ENCODE peak calls at places on chromosome 7, in four cellular contexts. One of them, this sample, is unnamed.

GRCh38 chr7:28217161-28217560 is 36.6 kb upstream of the JAZF1 start:
- DNase-seq in cardiac muscle cell: no peak
- DNase-seq in AG04449: no peak
- DNase-seq in neural crest cell: no peak
- DNase-seq in this sample: no peak

GRCh38 chr7:20954711-20955641 is 168.3 kb upstream of the SP8 start:
- DNase-seq in cardiac muscle cell: no peak
- DNase-seq in neural crest cell: no peak
- DNase-seq in AG04449: no peak
- DNase-seq in this sample: no peak

GRCh38 chr7:18175801-18176450 is 148.3 kb upstream of the PRPS1L1 start:
- DNase-seq in neural crest cell: no peak
- DNase-seq in cardiac muscle cell: peak; percentile 54
- DNase-seq in AG04449: no peak
- DNase-seq in this sample: no peak

GRCh38 chr7:80428161-80429054 is 83.5 kb downstream of the GNAT3 start:
- DNase-seq in cardiac muscle cell: peak; percentile 84
- DNase-seq in AG04449: no peak
- DNase-seq in neural crest cell: no peak
- DNase-seq in this sample: peak; percentile 17

GRCh38 chr7:5266148-5267028 is 16.4 kb upstream of the SLC29A4 start:
- DNase-seq in cardiac muscle cell: no peak
- DNase-seq in neural crest cell: no peak
- DNase-seq in AG04449: no peak
- DNase-seq in this sample: no peak

GRCh38 chr7:121020243-121020642 is 31.7 kb downstream of the CPED1 start:
- DNase-seq in cardiac muscle cell: peak; percentile 53
- DNase-seq in neural crest cell: no peak
- DNase-seq in AG04449: no peak
- DNase-seq in this sample: no peak

GRCh38 chr7:76291346-76292205 is 10.9 kb upstream of the HSPB1 start:
- DNase-seq in neural crest cell: peak; percentile 96
- DNase-seq in cardiac muscle cell: peak; percentile 98
- DNase-seq in AG04449: peak; percentile 93
- DNase-seq in this sample: peak; percentile 92

GRCh38 chr7:148289630-148290029 is 300.9 kb upstream of the C7orf33 start:
- DNase-seq in AG04449: no peak
- DNase-seq in cardiac muscle cell: no peak
- DNase-seq in neural crest cell: no peak
- DNase-seq in this sample: peak; percentile 31

GRCh38 chr7:15667999-15668398 is 18.5 kb downstream of the MEOX2 start:
- DNase-seq in AG04449: no peak
- DNase-seq in neural crest cell: no peak
- DNase-seq in cardiac muscle cell: no peak
- DNase-seq in this sample: no peak

GRCh38 chr7:1441615-1442354 is 17.5 kb downstream of the MICALL2 start:
- DNase-seq in AG04449: no peak
- DNase-seq in cardiac muscle cell: no peak
- DNase-seq in neural crest cell: no peak
- DNase-seq in this sample: no peak
- TF ChIP-seq CTCF in AG04449: no peak
- TF ChIP-seq CTCF in cardiac muscle cell: no peak
- TF ChIP-seq CTCF in neural crest cell: no peak
- TF ChIP-seq CTCF in this sample: no peak

GRCh38 chr7:247636-248035 is 42.3 kb upstream of the FOXL3 start:
- DNase-seq in neural crest cell: no peak
- DNase-seq in AG04449: no peak
- DNase-seq in cardiac muscle cell: no peak
- DNase-seq in this sample: no peak
- TF ChIP-seq CTCF in neural crest cell: no peak
- TF ChIP-seq CTCF in AG04449: no peak
- TF ChIP-seq CTCF in cardiac muscle cell: no peak
- TF ChIP-seq CTCF in this sample: no peak

DNA sequence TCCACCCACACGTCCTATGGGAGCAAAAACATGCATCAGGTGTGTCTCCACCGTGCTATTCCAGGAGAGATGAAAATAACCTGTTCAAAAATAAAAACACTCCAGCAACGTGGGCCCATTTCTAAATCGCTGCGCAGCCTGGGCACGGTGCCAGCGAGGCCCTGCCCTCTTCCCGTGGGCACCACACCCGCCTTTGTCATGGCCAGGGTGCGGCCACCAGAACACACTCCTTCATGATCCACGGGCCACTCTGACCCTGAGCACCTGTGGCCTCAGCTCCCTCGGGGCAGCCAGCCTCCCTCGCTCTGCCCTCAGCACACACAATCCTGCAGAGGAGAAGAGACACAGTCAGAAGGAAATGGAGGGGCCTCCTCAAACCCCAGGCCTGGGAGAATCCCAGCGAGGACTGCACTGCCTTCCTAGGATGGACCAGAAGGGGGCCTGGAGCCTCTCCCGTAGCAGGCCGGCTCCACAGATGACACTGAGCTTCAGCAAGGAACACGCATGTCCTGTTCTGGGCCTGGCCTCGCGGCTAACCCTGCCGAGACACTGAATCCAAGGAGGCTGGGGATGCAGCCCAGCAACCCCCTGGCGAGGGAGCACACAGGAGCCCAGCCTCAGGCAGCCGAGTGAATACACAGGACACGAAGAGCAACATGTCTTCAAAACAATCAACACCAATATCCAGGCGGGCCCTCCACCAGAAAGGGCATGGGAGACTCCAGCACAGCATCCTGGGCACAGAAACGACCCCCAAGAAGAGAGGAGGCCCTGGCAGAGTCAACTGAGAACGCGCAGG is 169.0 kb downstream of the MAD1L1 start:
- DNase-seq in cardiac muscle cell: peak; percentile 20
- DNase-seq in neural crest cell: peak; percentile 12
- DNase-seq in AG04449: no peak
- DNase-seq in this sample: no peak
- TF ChIP-seq CTCF in cardiac muscle cell: peak; percentile 21
- TF ChIP-seq CTCF in neural crest cell: peak; percentile 39
- TF ChIP-seq CTCF in AG04449: peak; percentile 61
- TF ChIP-seq CTCF in this sample: no peak

GRCh38 chr7:52154382-52154781 is 837.8 kb upstream of the COBL start:
- DNase-seq in neural crest cell: no peak
- DNase-seq in AG04449: no peak
- DNase-seq in cardiac muscle cell: no peak
- DNase-seq in this sample: no peak
- TF ChIP-seq CTCF in neural crest cell: peak; percentile 40
- TF ChIP-seq CTCF in AG04449: no peak
- TF ChIP-seq CTCF in cardiac muscle cell: no peak
- TF ChIP-seq CTCF in this sample: no peak

GRCh38 chr7:106029941-106030340 is 66.9 kb downstream of the CDHR3 start:
- DNase-seq in AG04449: no peak
- DNase-seq in neural crest cell: no peak
- DNase-seq in cardiac muscle cell: no peak
- DNase-seq in this sample: no peak
- TF ChIP-seq CTCF in AG04449: no peak
- TF ChIP-seq CTCF in neural crest cell: no peak
- TF ChIP-seq CTCF in cardiac muscle cell: no peak
- TF ChIP-seq CTCF in this sample: peak; percentile 4

GRCh38 chr7:151351027-151351426 is 9.4 kb downstream of the NUB1 start:
- DNase-seq in neural crest cell: peak; percentile 17
- DNase-seq in cardiac muscle cell: no peak
- DNase-seq in AG04449: no peak
- DNase-seq in this sample: no peak
- TF ChIP-seq CTCF in neural crest cell: no peak
- TF ChIP-seq CTCF in cardiac muscle cell: no peak
- TF ChIP-seq CTCF in AG04449: peak; percentile 1
- TF ChIP-seq CTCF in this sample: peak; percentile 51

DNA sequence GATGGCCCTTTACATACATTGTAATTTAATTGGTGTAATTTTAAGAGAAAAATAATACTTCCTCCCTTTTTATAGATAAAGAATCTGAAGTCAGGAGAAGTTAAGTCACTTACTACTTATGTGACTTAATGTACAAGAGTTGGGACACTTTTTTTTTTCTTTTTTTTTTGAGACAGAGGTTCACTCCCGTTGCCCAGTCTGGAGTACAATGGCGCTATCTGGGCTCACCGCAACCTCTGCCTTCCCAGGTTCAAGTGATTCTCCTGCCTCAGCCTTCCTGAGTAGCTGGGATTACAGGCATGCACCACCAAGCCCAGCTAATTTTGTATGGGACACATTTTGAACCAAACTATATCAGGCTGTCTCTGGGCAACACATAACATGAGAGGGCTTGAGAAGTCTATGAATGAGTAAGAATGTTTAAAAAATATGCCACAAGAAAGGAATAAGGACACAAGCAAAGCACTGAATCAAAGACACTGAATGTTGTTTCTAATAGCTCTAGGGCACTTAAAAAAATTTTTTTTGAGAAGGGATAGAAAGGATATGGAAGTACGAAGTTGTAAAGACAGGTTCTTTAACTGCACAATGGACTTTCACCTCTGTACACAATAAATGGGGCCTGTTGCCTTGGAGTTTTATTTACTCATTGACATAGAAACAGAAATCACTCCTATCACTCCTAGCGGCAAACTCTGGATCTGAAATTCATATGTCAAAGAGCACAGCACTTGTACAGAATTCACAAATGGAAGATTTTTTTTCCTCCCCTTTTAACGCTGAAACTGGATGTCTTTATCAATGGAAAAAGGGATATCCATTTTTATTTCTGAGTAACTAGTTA is 18.5 kb downstream of the NT5C3A start:
- DNase-seq in neural crest cell: no peak
- DNase-seq in cardiac muscle cell: peak; percentile 43
- DNase-seq in AG04449: no peak
- DNase-seq in this sample: no peak
- TF ChIP-seq CTCF in neural crest cell: peak; percentile 19
- TF ChIP-seq CTCF in cardiac muscle cell: no peak
- TF ChIP-seq CTCF in AG04449: no peak
- TF ChIP-seq CTCF in this sample: no peak

GRCh38 chr7:132930881-132931280 is 151.0 kb downstream of the CHCHD3 start:
- DNase-seq in cardiac muscle cell: no peak
- DNase-seq in neural crest cell: no peak
- DNase-seq in AG04449: no peak
- DNase-seq in this sample: no peak
- TF ChIP-seq CTCF in cardiac muscle cell: peak; percentile 14
- TF ChIP-seq CTCF in neural crest cell: peak; percentile 45
- TF ChIP-seq CTCF in AG04449: no peak
- TF ChIP-seq CTCF in this sample: peak; percentile 24